ENCODE peak calls at places on chromosomes 12 and 14, in four cellular contexts. J, H, W and U are unnamed samples.

GRCh38 chr12:5561843-5562242 is 129.9 kb downstream of the NTF3 start:
- DNase-seq in H (no peak), W (no peak), J (no peak), U (no peak)

GRCh38 chr12:54015210-54015931 is 6.6 kb downstream of the HOXC8 start:
- DNase-seq in W (no peak), J (no peak), H (no peak), U (no peak)

GRCh38 chr12:93135286-93136239 is 206.5 kb upstream of the EEA1 start:
- DNase-seq in W (peak), H (no peak), J (no peak), U (no peak)

GRCh38 chr12:70317781-70318180 is 48.3 kb upstream of the KCNMB4 start:
- DNase-seq in H (no peak), J (no peak), W (peak), U (no peak)

GRCh38 chr14:69010632-69011031 is 31.5 kb upstream of the ACTN1 start:
- DNase-seq in W (no peak), H (no peak), J (no peak), U (no peak)

GRCh38 chr12:120234643-120235368 is 30.7 kb downstream of the PXN start:
- DNase-seq in W (peak), H (peak), J (peak), U (peak)

GRCh38 chr14:35515916-35516315 is 18.0 kb upstream of the INSM2 start:
- DNase-seq in W (no peak), J (no peak), H (no peak), U (no peak)

GRCh38 chr14:92586001-92586947 is 72.7 kb downstream of the RIN3 start:
- DNase-seq in W (peak), J (no peak), H (no peak), U (no peak)

GRCh38 chr14:56813143-56813551 is 2.9 kb upstream of the OTX2 start:
- DNase-seq in W (no peak), H (no peak), J (no peak), U (no peak)

GRCh38 chr12:46944104-46944503 is 118.3 kb upstream of the SLC38A4 start:
- DNase-seq in H (no peak), W (no peak), J (no peak), U (no peak)

GRCh38 chr12:42299392-42300308 is 26.2 kb downstream of the ZCRB1 start:
- DNase-seq in H (no peak), W (peak), J (no peak), U (no peak)

GRCh38 chr14:58863576-58864345 is 226.0 kb downstream of the DACT1 start:
- DNase-seq in J (no peak), H (no peak), W (no peak), U (no peak)

GRCh38 chr12:55927588-55928502 is at the start of gene PYM1:
- DNase-seq in H (peak), W (peak), J (peak), U (peak)

GRCh38 chr12:70774055-70774454 is 136.8 kb upstream of the PTPRB start:
- DNase-seq in J (no peak), H (no peak), W (no peak), U (no peak)

GRCh38 chr14:54343276-54344121 is 53.3 kb upstream of the CDKN3 start:
- DNase-seq in J (no peak), W (no peak), H (no peak), U (no peak)

GRCh38 chr14:104109121-104109541 is 23.6 kb downstream of the ASPG start:
- DNase-seq in H (peak), J (no peak), W (no peak), U (peak)

GRCh38 chr14:72643317-72643801 is 250.5 kb downstream of the DPF3 start:
- DNase-seq in H (no peak), W (no peak), J (no peak), U (peak)

GRCh38 chr12:71684081-71684480 is 1.8 kb upstream of the TMEM19 start:
- DNase-seq in H (no peak), J (no peak), W (peak), U (no peak)

GRCh38 chr12:53985358-53985899 is 483 bp downstream of the HOXC10 start:
- DNase-seq in W (no peak), J (no peak), H (no peak), U (no peak)

GRCh38 chr14:64880382-64881121 is 845 bp upstream of the SPTB start:
- DNase-seq in J (peak), W (peak), H (peak), U (peak)

GRCh38 chr14:63492391-63492790 is 50.8 kb downstream of the PPP2R5E start:
- DNase-seq in J (no peak), W (no peak), H (no peak), U (no peak)

GRCh38 chr12:115227137-115227615 is 543.2 kb upstream of the TBX3 start:
- DNase-seq in J (no peak), W (no peak), H (no peak), U (no peak)

GRCh38 chr14:104403421-104404220 is 175.9 kb upstream of the C14orf180 start:
- DNase-seq in J (no peak), H (no peak), W (no peak), U (no peak)

GRCh38 chr14:91866511-91867295 is 633 bp downstream of the TC2N start:
- DNase-seq in H (no peak), J (no peak), W (no peak), U (no peak)

GRCh38 chr14:72521968-72522741 is 371.7 kb downstream of the DPF3 start:
- DNase-seq in J (no peak), H (no peak), W (peak), U (no peak)

GRCh38 chr12:42208574-42208973 is 29.5 kb downstream of the YAF2 start:
- DNase-seq in H (no peak), W (no peak), J (no peak), U (no peak)

DNA sequence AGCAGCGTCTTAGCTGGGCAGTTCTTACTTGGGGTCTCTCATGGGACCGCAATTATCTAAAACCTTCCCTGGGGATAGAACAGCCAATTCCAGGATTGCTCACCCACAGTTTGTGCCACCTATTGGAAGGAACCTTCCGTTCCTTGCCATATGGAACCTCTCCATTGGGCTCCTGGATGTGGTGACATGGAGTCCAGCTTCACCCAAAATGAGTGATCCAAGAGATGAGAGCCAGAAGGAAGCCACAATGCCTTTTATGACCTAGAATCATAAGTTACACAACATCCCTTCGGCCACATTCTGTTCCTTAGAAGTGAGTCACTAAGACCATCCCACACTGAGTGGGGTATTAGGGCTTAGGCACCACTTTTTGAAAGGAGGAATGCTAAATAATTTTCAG is 164.4 kb downstream of the FBXL14 start:
- DNase-seq in W (no peak), J (no peak), H (no peak), U (no peak)
- TF ChIP-seq CTCF in W (no peak), J (no peak), H (no peak), U (no peak)

DNA sequence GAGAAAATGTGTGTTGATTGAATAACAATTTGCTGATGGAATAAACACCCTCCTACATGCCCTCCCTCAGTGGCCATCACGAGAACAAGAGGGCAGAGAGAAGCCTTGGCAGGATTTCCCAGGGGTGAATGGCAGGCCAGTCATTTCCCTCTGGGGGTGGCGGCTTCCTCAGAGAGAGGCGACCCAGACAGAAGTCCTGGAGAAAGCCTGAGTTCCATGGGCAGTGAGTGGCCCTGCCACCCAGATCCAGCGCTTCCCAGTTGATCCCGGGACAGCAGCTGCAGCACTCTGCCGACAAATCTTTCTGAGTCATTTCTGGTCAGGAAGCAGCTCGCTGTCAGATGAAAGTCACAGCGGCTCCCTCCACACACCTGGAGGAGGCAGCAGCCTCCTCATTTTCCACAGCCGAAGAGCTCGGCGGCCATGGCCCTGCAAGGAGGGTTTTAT is 123.0 kb downstream of the SCARB1 start:
- DNase-seq in W (peak), J (no peak), H (no peak), U (no peak)
- TF ChIP-seq CTCF in W (no peak), J (no peak), H (no peak), U (no peak)

GRCh38 chr12:78119351-78119918 is 288.7 kb downstream of the NAV3 start:
- DNase-seq in W (no peak), J (no peak), H (no peak), U (no peak)

GRCh38 chr12:78115889-78116288 is 285.2 kb downstream of the NAV3 start:
- DNase-seq in H (no peak), J (no peak), W (no peak), U (no peak)

GRCh38 chr12:78118486-78118885 is 287.8 kb downstream of the NAV3 start:
- DNase-seq in J (no peak), W (no peak), H (no peak), U (no peak)

GRCh38 chr12:78120866-78121590 is 290.3 kb downstream of the NAV3 start:
- DNase-seq in J (no peak), H (no peak), W (peak), U (no peak)

DNA sequence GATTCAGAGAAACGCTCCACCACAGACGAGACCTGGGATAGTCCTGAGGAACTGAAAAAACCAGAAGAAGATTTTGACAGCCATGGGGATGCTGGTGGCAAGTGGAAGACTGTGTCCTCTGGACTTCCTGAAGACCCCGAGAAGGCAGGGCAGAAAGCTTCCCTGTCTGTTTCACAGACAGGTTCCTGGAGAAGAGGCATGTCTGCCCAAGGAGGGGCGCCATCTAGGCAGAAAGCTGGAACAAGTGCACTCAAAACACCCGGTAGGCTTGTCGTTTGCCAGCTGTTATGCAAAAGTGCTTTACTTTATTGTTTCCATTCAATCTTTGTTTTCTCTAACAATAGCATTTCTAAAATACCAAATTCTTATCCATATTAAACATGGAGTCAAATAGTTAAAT is 287.3 kb downstream of the NAV3 start:
- DNase-seq in H (no peak), J (no peak), W (no peak), U (no peak)
- TF ChIP-seq CTCF in H (no peak), J (no peak), W (no peak), U (no peak)

GRCh38 chr12:106032141-106032925 is 106.4 kb downstream of the NUAK1 start:
- DNase-seq in J (no peak), H (no peak), W (no peak), U (no peak)
- TF ChIP-seq CTCF in J (no peak), H (no peak), W (no peak), U (no peak)

DNA sequence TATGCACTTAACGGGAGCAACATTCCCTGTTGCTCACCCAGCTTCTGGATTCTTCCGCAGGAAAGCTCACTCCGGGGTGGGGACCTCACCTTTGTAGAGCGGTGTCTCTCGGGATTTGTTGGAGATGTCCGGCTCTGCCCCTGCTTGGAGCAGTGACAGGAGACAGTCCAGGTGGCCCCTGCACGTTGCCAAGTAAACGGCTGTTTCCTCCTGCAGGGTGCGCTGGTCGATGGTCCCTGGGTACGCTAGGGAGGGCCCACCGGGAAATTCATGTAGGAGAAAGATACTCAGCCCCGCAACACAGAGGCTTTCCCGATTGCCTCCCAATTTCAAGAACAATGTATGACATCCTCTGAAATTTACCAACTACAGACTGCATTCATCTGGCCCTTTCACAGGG is 23.1 kb downstream of the ASB2 start:
- DNase-seq in J (no peak), W (no peak), H (no peak), U (no peak)
- TF ChIP-seq CTCF in J (no peak), W (peak), H (no peak), U (no peak)

GRCh38 chr12:63857771-63858670 is 13.5 kb downstream of the SRGAP1 start:
- DNase-seq in W (no peak), J (no peak), H (no peak), U (no peak)

GRCh38 chr12:63863658-63864455 is 19.4 kb downstream of the SRGAP1 start:
- DNase-seq in W (no peak), H (no peak), J (no peak), U (no peak)

GRCh38 chr12:63865448-63865847 is 20.9 kb downstream of the SRGAP1 start:
- DNase-seq in J (no peak), W (no peak), H (no peak), U (no peak)

GRCh38 chr12:63864456-63864709 is 19.9 kb downstream of the SRGAP1 start:
- DNase-seq in W (no peak), H (no peak), J (no peak), U (no peak)

DNA sequence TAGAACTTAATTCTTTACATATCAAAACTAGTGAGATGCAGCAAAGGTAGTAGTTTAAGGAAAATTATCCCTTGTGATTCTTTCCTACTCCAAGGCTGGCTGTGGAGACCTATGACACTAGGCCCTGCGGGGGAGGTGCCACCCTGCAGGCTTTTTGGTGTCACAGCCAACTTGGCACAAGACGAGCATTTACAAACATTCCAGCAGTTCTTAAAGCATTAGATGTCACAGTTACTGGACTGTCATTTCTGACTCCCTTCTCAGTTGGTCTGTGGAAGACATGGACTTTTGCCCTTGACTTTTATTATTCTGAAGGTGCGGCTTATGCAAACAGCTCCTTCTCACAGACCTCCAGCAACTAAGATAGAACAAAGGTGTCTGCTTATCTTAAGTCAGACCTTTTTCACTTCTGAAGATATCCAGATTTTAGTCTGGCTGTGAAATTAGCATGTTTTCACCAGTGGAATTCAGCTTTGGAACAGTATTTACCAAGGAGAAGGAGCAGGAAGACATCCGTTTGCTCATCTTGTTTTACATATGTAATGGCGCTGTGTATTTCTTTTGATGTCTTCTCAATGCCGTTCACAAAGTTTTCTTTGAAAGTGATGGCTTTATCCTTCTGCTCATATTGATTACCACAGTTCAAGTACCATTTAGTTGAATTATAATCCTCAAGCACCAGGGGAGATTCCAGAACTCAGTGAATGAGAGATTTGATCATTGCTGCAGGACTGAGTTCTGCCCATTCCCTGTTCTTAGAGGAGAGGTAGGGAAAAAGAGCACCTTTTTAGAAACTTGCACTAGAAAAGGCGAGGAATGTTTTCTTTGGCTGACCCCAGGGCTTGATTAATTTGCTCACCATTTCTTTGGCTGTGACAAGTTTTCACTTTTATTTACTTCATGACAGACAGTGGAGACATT is 17.9 kb downstream of the SRGAP1 start:
- DNase-seq in J (no peak), H (no peak), W (no peak), U (no peak)
- TF ChIP-seq CTCF in J (no peak), H (no peak), W (no peak), U (no peak)

GRCh38 chr12:2640281-2640680 is 154.5 kb upstream of the FKBP4 start:
- DNase-seq in H (no peak), W (no peak), J (no peak), U (no peak)
- TF ChIP-seq CTCF in H (no peak), W (no peak), J (no peak), U (no peak)

DNA sequence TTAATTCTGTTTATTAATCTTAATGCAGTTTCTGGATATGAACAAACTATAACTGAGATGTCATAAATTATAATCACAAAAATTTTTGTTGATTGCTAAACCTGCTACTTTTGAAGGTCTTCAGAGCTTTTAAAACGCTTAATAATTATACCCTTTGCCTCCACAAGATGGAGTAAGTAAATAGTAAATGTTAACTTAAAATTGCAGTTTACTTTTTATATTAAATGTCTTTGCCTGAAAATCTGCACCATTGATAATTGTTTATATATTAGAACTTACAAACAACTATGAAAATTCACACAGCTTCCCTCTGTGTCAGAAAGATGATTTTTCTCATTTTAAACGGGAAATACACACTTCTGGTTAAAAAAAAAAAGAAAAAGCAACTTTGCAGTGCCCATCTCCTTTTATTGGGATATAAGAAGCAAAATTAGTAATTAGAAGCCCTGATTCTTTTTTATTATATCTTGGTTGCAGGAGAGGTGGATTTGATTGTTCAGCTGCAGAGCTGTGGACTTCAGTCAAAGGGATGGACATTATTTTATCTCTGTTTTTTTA is 35.6 kb downstream of the SCFD1 start:
- DNase-seq in H (no peak), J (no peak), W (no peak), U (no peak)
- TF ChIP-seq CTCF in H (peak), J (peak), W (no peak), U (peak)